ENCODE peak calls at places on chromosomes 12 and 14, in five cellular contexts. L, V, M, D and H are unnamed samples.

GRCh38 chr14:67577909-67578749 is 21.9 kb downstream of the PIGH start:
- DNase-seq in L (no peak), V (no peak), M (no peak), D (peak), H (no peak)

GRCh38 chr14:101358320-101358569 is 203.1 kb upstream of the DIO3 start:
- DNase-seq in L (peak), V (no peak), M (no peak), D (no peak), H (no peak)

GRCh38 chr12:57772429-57773322 is at the start of gene EEF1AKMT3:
- DNase-seq in L (peak), V (peak), M (peak), D (peak), H (no peak)

GRCh38 chr12:124752437-124753229 is 111.0 kb downstream of the SCARB1 start:
- DNase-seq in L (no peak), V (no peak), M (peak), D (no peak), H (no peak)

GRCh38 chr14:67963545-67963944 is 144.0 kb downstream of the RAD51B start:
- DNase-seq in L (no peak), V (no peak), M (no peak), D (no peak), H (no peak)

GRCh38 chr14:51780006-51780692 is 80.3 kb upstream of the GNG2 start:
- DNase-seq in L (peak), V (no peak), M (peak), D (peak), H (peak)

GRCh38 chr12:77433799-77434198 is 368.4 kb upstream of the E2F7 start:
- DNase-seq in L (no peak), V (no peak), M (peak), D (no peak), H (no peak)

GRCh38 chr14:64611358-64612020 is 61.7 kb downstream of the PPP1R36 start:
- DNase-seq in L (peak), V (no peak), M (no peak), D (no peak), H (peak)

GRCh38 chr14:105086833-105087307 is 21.6 kb upstream of the GPR132 start:
- DNase-seq in L (peak), V (peak), M (peak), D (peak), H (no peak)
- H3K27ac ChIP-seq in L (peak), V (peak), M (peak), D (no peak), H (peak)

GRCh38 chr14:93329965-93330608 is 2.7 kb downstream of the BTBD7 start:
- DNase-seq in L (no peak), V (no peak), M (no peak), D (no peak), H (no peak)
- H3K27ac ChIP-seq in L (peak), V (peak), M (no peak), D (no peak), H (no peak)

GRCh38 chr12:32532415-32532814 is 133.1 kb downstream of the FGD4 start:
- DNase-seq in L (no peak), V (no peak), M (no peak), D (no peak), H (no peak)

GRCh38 chr12:32534698-32535097 is 135.3 kb downstream of the FGD4 start:
- DNase-seq in L (no peak), V (no peak), M (no peak), D (no peak), H (no peak)

GRCh38 chr12:32533971-32534590 is 134.7 kb downstream of the FGD4 start:
- DNase-seq in L (peak), V (no peak), M (peak), D (peak), H (peak)

GRCh38 chr12:32535260-32535999 is 136.1 kb downstream of the FGD4 start:
- DNase-seq in L (peak), V (peak), M (peak), D (peak), H (no peak)

GRCh38 chr12:32532951-32533350 is 133.6 kb downstream of the FGD4 start:
- DNase-seq in L (no peak), V (no peak), M (no peak), D (no peak), H (no peak)
- H3K27ac ChIP-seq in L (peak), V (peak), M (no peak), D (peak), H (no peak)

GRCh38 chr12:3725267-3726115 is 27.4 kb downstream of the CRACR2A start:
- DNase-seq in L (no peak), V (no peak), M (no peak), D (no peak), H (no peak)
- H3K27ac ChIP-seq in L (no peak), V (no peak), M (no peak), D (no peak), H (no peak)

GRCh38 chr12:108788911-108789310 is 57.6 kb upstream of the CORO1C start:
- DNase-seq in L (no peak), V (no peak), M (no peak), D (no peak), H (no peak)
- H3K27ac ChIP-seq in L (peak), V (no peak), M (no peak), D (no peak), H (peak)